ENCODE peak calls at places on chromosomes 13 and 19, in nine cellular contexts. A, Z, V, U, T, Q, N, P and E are unnamed samples.

GRCh38 chr13:51097353-51098043 is 13.6 kb downstream of the C13orf42 start:
- DNase-seq in U (no peak), V (no peak), P (no peak), Q (no peak), Z (no peak), T (no peak), N (no peak), A (no peak), E (no peak)

GRCh38 chr13:58953638-58954037 is 1210.1 kb downstream of the DIAPH3 start:
- DNase-seq in P (no peak), Z (no peak), V (no peak), A (no peak), N (no peak), U (no peak), Q (no peak), T (no peak), E (no peak)

GRCh38 chr19:34131100-34131499 is 41.2 kb upstream of the LSM14A start:
- DNase-seq in P (no peak), U (no peak), Q (no peak), Z (no peak), T (no peak), V (no peak), N (no peak), A (no peak), E (no peak)

GRCh38 chr19:55494172-55494761 is 6.0 kb downstream of the SSC5D start:
- DNase-seq in Z (no peak), V (no peak), T (no peak), N (no peak), A (peak; percentile 94), P (no peak), Q (no peak), U (no peak), E (no peak)

GRCh38 chr13:80030491-80030890 is 310.4 kb downstream of the SPRY2 start:
- DNase-seq in A (peak; percentile 61), Z (no peak), P (no peak), V (no peak), Q (no peak), T (no peak), U (no peak), N (peak; percentile 18), E (no peak)

GRCh38 chr13:54682184-54682583 is 1653.6 kb downstream of the OLFM4 start:
- DNase-seq in U (no peak), N (no peak), P (no peak), Z (no peak), A (no peak), V (no peak), Q (no peak), T (no peak), E (no peak)

GRCh38 chr13:48159436-48160225 is 64.7 kb upstream of the MED4 start:
- DNase-seq in N (no peak), P (no peak), A (no peak), V (no peak), Q (peak; percentile 26), Z (no peak), U (no peak), T (no peak), E (no peak)

GRCh38 chr19:39498262-39499081 is at the start of gene DLL3:
- DNase-seq in Z (no peak), Q (peak; percentile 13), V (no peak), U (no peak), N (no peak), A (no peak), P (no peak), T (no peak), E (no peak)

GRCh38 chr19:6501740-6502648 is at the start of gene TUBB4A:
- DNase-seq in U (peak; percentile 57), V (no peak), N (no peak), Q (peak; percentile 65), P (no peak), A (no peak), T (peak; percentile 11), Z (peak; percentile 54), E (no peak)

GRCh38 chr19:45250216-45250831 is 747 bp upstream of the MARK4 start:
- DNase-seq in Z (no peak), V (no peak), U (no peak), A (no peak), Q (no peak), N (no peak), P (no peak), T (no peak), E (no peak)

GRCh38 chr19:23116802-23117571 is at the start of gene ZNF730:
- DNase-seq in N (no peak), V (peak; percentile 43), T (peak; percentile 2), U (no peak), A (peak; percentile 65), Z (no peak), Q (peak; percentile 48), P (peak; percentile 13), E (peak; percentile 47)

GRCh38 chr19:4194353-4194752 is 11.9 kb downstream of the ANKRD24 start:
- DNase-seq in V (no peak), P (no peak), A (no peak), U (no peak), Q (no peak), N (no peak), T (no peak), Z (no peak), E (no peak)

GRCh38 chr13:67147257-67148218 is 82.6 kb downstream of the PCDH9 start:
- DNase-seq in V (no peak), A (peak; percentile 79), N (no peak), P (no peak), Z (no peak), Q (no peak), T (no peak), U (no peak), E (no peak)

GRCh38 chr13:43676320-43676719 is 110.5 kb downstream of the ENOX1 start:
- DNase-seq in Q (no peak), Z (no peak), T (no peak), N (no peak), P (no peak), V (no peak), A (no peak), U (no peak), E (no peak)

GRCh38 chr19:38425810-38426466 is at the start of gene RASGRP4:
- DNase-seq in U (peak; percentile 44), Q (peak; percentile 38), Z (no peak), N (no peak), A (no peak), V (peak; percentile 57), T (no peak), P (no peak), E (peak; percentile 64)

GRCh38 chr19:343941-344624 is 513 bp downstream of the MIER2 start:
- DNase-seq in V (no peak), Z (peak; percentile 47), N (no peak), P (no peak), Q (peak; percentile 20), A (peak; percentile 31), U (no peak), T (peak; percentile 22), E (no peak)

GRCh38 chr13:41413907-41414306 is 43.4 kb upstream of the RGCC start:
- DNase-seq in T (no peak), P (no peak), Z (no peak), U (no peak), A (no peak), N (no peak), V (no peak), Q (no peak), E (no peak)